ENCODE peak calls at places on chromosome 14, in ten cellular contexts. One of them, this sample, is unnamed.

GRCh38 chr14:52977798-52978197 is 26.9 kb upstream of the FERMT2 start:
- DNase-seq in stomach: no peak
- DNase-seq in aorta: no peak
- DNase-seq in mucosa of gallbladder: peak
- DNase-seq in RKO: no peak
- DNase-seq in hypothalamus: no peak
- DNase-seq in foreskin fibroblast: no peak
- DNase-seq in ACHN: no peak
- DNase-seq in EL: no peak
- DNase-seq in fibroblast of the aortic adventitia: no peak
- DNase-seq in this sample: no peak

GRCh38 chr14:31950760-31951637 is 126.1 kb upstream of the ARHGAP5 start:
- DNase-seq in stomach: peak
- DNase-seq in aorta: peak
- DNase-seq in mucosa of gallbladder: peak
- DNase-seq in RKO: no peak
- DNase-seq in hypothalamus: no peak
- DNase-seq in foreskin fibroblast: no peak
- DNase-seq in ACHN: no peak
- DNase-seq in EL: peak
- DNase-seq in fibroblast of the aortic adventitia: peak
- DNase-seq in this sample: peak

GRCh38 chr14:99947695-99948094 is 117.5 kb upstream of the EVL start:
- DNase-seq in stomach: no peak
- DNase-seq in aorta: no peak
- DNase-seq in mucosa of gallbladder: no peak
- DNase-seq in RKO: no peak
- DNase-seq in hypothalamus: no peak
- DNase-seq in foreskin fibroblast: no peak
- DNase-seq in ACHN: no peak
- DNase-seq in EL: no peak
- DNase-seq in fibroblast of the aortic adventitia: peak
- DNase-seq in this sample: no peak

GRCh38 chr14:64541971-64542838 is 1.7 kb downstream of the HSPA2 start:
- DNase-seq in stomach: no peak
- DNase-seq in aorta: peak
- DNase-seq in mucosa of gallbladder: no peak
- DNase-seq in RKO: no peak
- DNase-seq in hypothalamus: no peak
- DNase-seq in foreskin fibroblast: no peak
- DNase-seq in ACHN: no peak
- DNase-seq in EL: peak
- DNase-seq in fibroblast of the aortic adventitia: no peak
- DNase-seq in this sample: peak

GRCh38 chr14:61456720-61457119 is 135.3 kb downstream of the PRKCH start:
- DNase-seq in stomach: peak
- DNase-seq in aorta: peak
- DNase-seq in mucosa of gallbladder: peak
- DNase-seq in RKO: peak
- DNase-seq in hypothalamus: no peak
- DNase-seq in foreskin fibroblast: peak
- DNase-seq in ACHN: peak
- DNase-seq in EL: peak
- DNase-seq in fibroblast of the aortic adventitia: peak
- DNase-seq in this sample: peak

GRCh38 chr14:93713726-93714405 is 74.4 kb downstream of the PRIMA1 start:
- DNase-seq in stomach: no peak
- DNase-seq in aorta: no peak
- DNase-seq in mucosa of gallbladder: no peak
- DNase-seq in RKO: no peak
- DNase-seq in hypothalamus: no peak
- DNase-seq in foreskin fibroblast: no peak
- DNase-seq in ACHN: no peak
- DNase-seq in EL: no peak
- DNase-seq in fibroblast of the aortic adventitia: no peak
- DNase-seq in this sample: no peak

GRCh38 chr14:33962016-33962415 is 11.1 kb upstream of the EGLN3 start:
- DNase-seq in stomach: no peak
- DNase-seq in aorta: no peak
- DNase-seq in mucosa of gallbladder: no peak
- DNase-seq in RKO: no peak
- DNase-seq in hypothalamus: no peak
- DNase-seq in foreskin fibroblast: no peak
- DNase-seq in ACHN: no peak
- DNase-seq in EL: no peak
- DNase-seq in fibroblast of the aortic adventitia: no peak
- DNase-seq in this sample: no peak

GRCh38 chr14:103019236-103019635 is 38.1 kb downstream of the CDC42BPB start:
- DNase-seq in stomach: no peak
- DNase-seq in aorta: no peak
- DNase-seq in mucosa of gallbladder: no peak
- DNase-seq in RKO: no peak
- DNase-seq in hypothalamus: no peak
- DNase-seq in foreskin fibroblast: no peak
- DNase-seq in ACHN: no peak
- DNase-seq in EL: no peak
- DNase-seq in fibroblast of the aortic adventitia: no peak
- DNase-seq in this sample: no peak

GRCh38 chr14:100709252-100709955 is 17.3 kb upstream of the DLK1 start:
- DNase-seq in stomach: no peak
- DNase-seq in aorta: no peak
- DNase-seq in mucosa of gallbladder: no peak
- DNase-seq in RKO: no peak
- DNase-seq in hypothalamus: no peak
- DNase-seq in foreskin fibroblast: peak
- DNase-seq in ACHN: peak
- DNase-seq in EL: peak
- DNase-seq in fibroblast of the aortic adventitia: peak
- DNase-seq in this sample: peak

GRCh38 chr14:96135285-96135684 is 69.4 kb upstream of the BDKRB2 start:
- DNase-seq in stomach: peak
- DNase-seq in aorta: no peak
- DNase-seq in mucosa of gallbladder: peak
- DNase-seq in RKO: no peak
- DNase-seq in hypothalamus: no peak
- DNase-seq in foreskin fibroblast: no peak
- DNase-seq in ACHN: no peak
- DNase-seq in EL: no peak
- DNase-seq in fibroblast of the aortic adventitia: no peak
- DNase-seq in this sample: no peak

This sample was measured in astrocyte of the hippocampus.